ENCODE peak calls at places on chromosomes 7 and 10, in ten cellular contexts. Y is Panc1, H is bronchial epithelial cell, G is ovary, M is PC-9, D is cardiac fibroblast, B is hepatocyte, X is GM06990, J is mammary epithelial cell, Z is heart right ventricle. R is an unnamed sample.

GRCh38 chr7:101125989-101126650 is 784 bp upstream of the SERPINE1 start:
- DNase-seq in G (peak), B (peak), Z (peak), X (no peak), J (peak), M (peak), Y (no peak), D (peak), H (peak), R (peak)

GRCh38 chr10:110304394-110304779 is 333 bp downstream of the SMNDC1 start:
- DNase-seq in B (peak), H (no peak), Z (no peak), X (peak), Y (no peak), G (no peak), J (no peak), D (no peak), M (no peak), R (no peak)

GRCh38 chr7:113392421-113392820 is 274.1 kb upstream of the SMIM30 start:
- DNase-seq in Y (no peak), H (no peak), X (no peak), B (no peak), G (no peak), M (no peak), Z (no peak), D (no peak), J (no peak), R (no peak)

GRCh38 chr10:110221044-110221720 is 13.8 kb downstream of the MXI1 start:
- DNase-seq in H (no peak), B (no peak), D (no peak), X (no peak), J (no peak), G (no peak), M (no peak), Y (no peak), Z (no peak), R (no peak)

GRCh38 chr7:21253740-21254687 is 173.9 kb upstream of the SP4 start:
- DNase-seq in B (peak), G (no peak), M (no peak), X (no peak), J (peak), Y (peak), Z (no peak), D (peak), H (peak), R (peak)

GRCh38 chr10:44749141-44749540 is 162.0 kb upstream of the TMEM72 start:
- DNase-seq in G (no peak), Z (no peak), X (no peak), Y (no peak), D (no peak), M (no peak), H (no peak), B (no peak), J (no peak), R (no peak)

GRCh38 chr7:30922596-30922995 is 10.9 kb downstream of the AQP1 start:
- DNase-seq in Y (no peak), D (no peak), H (no peak), B (no peak), M (no peak), J (no peak), G (peak), X (no peak), Z (no peak), R (no peak)

GRCh38 chr7:104983620-104984539 is 30.1 kb upstream of the KMT2E start:
- DNase-seq in Z (peak), J (peak), H (peak), Y (peak), M (peak), G (peak), X (peak), D (peak), B (peak), R (peak)

GRCh38 chr10:59181668-59182067 is 5.2 kb downstream of the PHYHIPL start:
- DNase-seq in H (peak), Y (peak), Z (no peak), G (no peak), X (peak), B (peak), J (peak), D (peak), M (no peak), R (peak)

GRCh38 chr10:115818015-115818414 is 455.0 kb downstream of the GFRA1 start:
- DNase-seq in D (no peak), Y (no peak), H (no peak), X (no peak), G (no peak), M (no peak), B (peak), J (no peak), Z (no peak), R (peak)

GRCh38 chr7:106812027-106812643 is 52.9 kb upstream of the PIK3CG start:
- DNase-seq in Y (no peak), M (no peak), G (no peak), H (no peak), Z (no peak), X (no peak), D (no peak), J (no peak), B (no peak), R (peak)

GRCh38 chr7:22001345-22002004 is 55.8 kb upstream of the CDCA7L start:
- DNase-seq in G (no peak), H (peak), Y (peak), Z (no peak), B (peak), J (peak), X (peak), D (peak), M (peak), R (peak)

GRCh38 chr7:104584620-104585019 is 256.2 kb downstream of the LHFPL3 start:
- DNase-seq in X (no peak), B (no peak), Z (no peak), G (no peak), M (no peak), J (no peak), D (peak), H (peak), Y (no peak), R (no peak)

GRCh38 chr10:51014680-51015425 is 59.4 kb upstream of the PRKG1 start:
- DNase-seq in Y (no peak), H (no peak), G (no peak), Z (no peak), J (no peak), M (no peak), B (no peak), D (peak), X (no peak), R (peak)

GRCh38 chr7:90119178-90119971 is 34.9 kb upstream of the STEAP1 start:
- DNase-seq in B (peak), Y (no peak), H (no peak), X (no peak), D (peak), M (no peak), J (peak), Z (peak), G (peak), R (no peak)

GRCh38 chr10:124307531-124308350 is 111.0 kb downstream of the OAT start:
- DNase-seq in B (no peak), X (no peak), M (no peak), Z (no peak), Y (no peak), G (no peak), D (no peak), H (no peak), J (no peak), R (no peak)

GRCh38 chr10:75502389-75502788 is 71.0 kb downstream of the LRMDA start:
- DNase-seq in B (no peak), M (no peak), Z (no peak), Y (no peak), D (no peak), J (no peak), G (no peak), X (no peak), H (no peak), R (no peak)

GRCh38 chr10:126196225-126196624 is 192.1 kb downstream of the ADAM12 start:
- DNase-seq in J (no peak), D (no peak), X (no peak), B (no peak), Z (no peak), G (no peak), M (no peak), Y (no peak), H (no peak), R (no peak)

GRCh38 chr10:130395248-130395936 is 259.2 kb downstream of the GLRX3 start:
- DNase-seq in D (no peak), G (no peak), B (no peak), M (no peak), Y (no peak), H (no peak), J (no peak), X (no peak), Z (no peak), R (no peak)

GRCh38 chr10:6282454-6282958 is 79.8 kb downstream of the PFKFB3 start:
- DNase-seq in J (no peak), M (no peak), Y (no peak), B (no peak), D (no peak), H (no peak), X (no peak), G (no peak), Z (no peak), R (no peak)

GRCh38 chr7:126589068-126589684 is 663.6 kb downstream of the GRM8 start:
- DNase-seq in D (no peak), B (no peak), Z (no peak), M (no peak), H (peak), Y (no peak), J (peak), G (no peak), X (no peak), R (no peak)

GRCh38 chr7:78198756-78199155 is 400.2 kb downstream of the PHTF2 start:
- DNase-seq in G (no peak), J (no peak), X (no peak), Z (no peak), Y (no peak), H (peak), D (peak), B (no peak), M (no peak), R (peak)

GRCh38 chr10:125783408-125783807 is 7.8 kb upstream of the MMP21 start:
- DNase-seq in Z (no peak), J (no peak), X (no peak), G (no peak), D (no peak), H (no peak), Y (no peak), B (no peak), M (no peak), R (no peak)

GRCh38 chr10:33365314-33365713 is 30.8 kb upstream of the NRP1 start:
- DNase-seq in Z (no peak), M (no peak), Y (no peak), X (no peak), B (no peak), J (no peak), D (no peak), H (no peak), G (no peak), R (no peak)

GRCh38 chr10:84076540-84077195 is 62.6 kb upstream of the GHITM start:
- DNase-seq in X (no peak), Z (no peak), Y (no peak), J (no peak), H (peak), M (no peak), D (peak), B (peak), G (no peak), R (peak)
- TF ChIP-seq CTCF in X (peak), Z (peak), Y (peak), J (no peak), H (peak), M (no peak), D (peak), B (peak), G (no peak), R (peak)

GRCh38 chr10:30553625-30554442 is 75.7 kb downstream of the LYZL2 start:
- DNase-seq in M (no peak), X (no peak), B (peak), Y (no peak), G (peak), D (peak), J (no peak), H (no peak), Z (peak), R (peak)
- H3K4me3 ChIP-seq in M (no peak), X (no peak), B (no peak), Y (peak), G (peak), D (no peak), J (no peak), H (no peak), Z (peak), R (no peak)

DNA sequence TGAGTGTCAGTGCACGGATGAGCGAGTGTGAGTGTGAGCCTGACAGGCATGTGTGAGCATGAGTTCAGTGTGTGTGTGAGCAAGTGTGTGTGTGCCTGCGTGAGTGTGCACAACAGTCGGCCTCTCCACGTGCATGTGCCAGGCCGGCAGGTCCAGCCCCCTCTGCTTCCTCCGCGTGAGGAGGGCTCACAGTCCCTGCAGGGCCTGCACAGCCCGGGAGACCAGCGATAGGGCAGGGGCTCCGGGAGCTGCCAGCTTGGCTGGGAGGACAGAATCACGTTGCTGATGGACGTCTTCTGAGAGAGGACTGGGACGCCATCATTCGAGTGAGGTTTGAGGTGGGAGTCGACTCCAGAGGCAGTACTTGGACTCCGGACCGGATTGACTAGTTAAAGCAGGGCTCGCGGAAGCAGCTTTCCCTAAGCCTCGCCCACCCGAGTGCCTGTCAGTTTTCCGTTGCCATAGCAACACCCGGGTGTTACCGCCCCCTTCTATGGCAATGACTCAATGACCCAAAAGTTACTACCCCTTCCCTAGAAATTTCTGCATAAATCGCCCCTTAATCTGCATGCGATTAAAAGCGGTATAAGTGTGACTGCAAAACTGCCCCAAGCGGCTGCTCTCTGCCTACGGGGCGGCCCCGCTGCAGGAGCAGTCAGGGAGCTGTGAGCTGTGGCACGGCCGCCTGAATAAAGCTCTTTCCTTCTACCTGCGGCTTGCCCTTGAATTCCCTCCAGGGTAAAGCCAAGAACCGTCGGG is 19.7 kb upstream of the CFAP46 start:
- DNase-seq in X (peak), D (peak), J (peak), B (peak), Y (no peak), Z (peak), H (peak), G (peak), M (no peak), R (peak)
- TF ChIP-seq CTCF in X (peak), D (peak), J (no peak), B (no peak), Y (no peak), Z (no peak), H (no peak), G (no peak), M (no peak), R (peak)

GRCh38 chr7:1670894-1671875 is 1.1 kb downstream of the ELFN1 start:
- DNase-seq in G (no peak), M (no peak), Y (no peak), B (peak), J (no peak), Z (no peak), X (no peak), D (no peak), H (no peak), R (no peak)
- H3K4me3 ChIP-seq in G (no peak), M (no peak), Y (peak), B (peak), J (no peak), Z (peak), X (no peak), D (no peak), H (no peak), R (peak)

GRCh38 chr7:1076184-1077072 is 11.5 kb upstream of the GPER1 start:
- DNase-seq in Z (peak), X (no peak), G (no peak), H (no peak), D (peak), J (peak), Y (no peak), M (no peak), B (no peak), R (peak)
- TF ChIP-seq CTCF in Z (peak), X (no peak), G (no peak), H (no peak), D (peak), J (no peak), Y (no peak), M (no peak), B (no peak), R (peak)

DNA sequence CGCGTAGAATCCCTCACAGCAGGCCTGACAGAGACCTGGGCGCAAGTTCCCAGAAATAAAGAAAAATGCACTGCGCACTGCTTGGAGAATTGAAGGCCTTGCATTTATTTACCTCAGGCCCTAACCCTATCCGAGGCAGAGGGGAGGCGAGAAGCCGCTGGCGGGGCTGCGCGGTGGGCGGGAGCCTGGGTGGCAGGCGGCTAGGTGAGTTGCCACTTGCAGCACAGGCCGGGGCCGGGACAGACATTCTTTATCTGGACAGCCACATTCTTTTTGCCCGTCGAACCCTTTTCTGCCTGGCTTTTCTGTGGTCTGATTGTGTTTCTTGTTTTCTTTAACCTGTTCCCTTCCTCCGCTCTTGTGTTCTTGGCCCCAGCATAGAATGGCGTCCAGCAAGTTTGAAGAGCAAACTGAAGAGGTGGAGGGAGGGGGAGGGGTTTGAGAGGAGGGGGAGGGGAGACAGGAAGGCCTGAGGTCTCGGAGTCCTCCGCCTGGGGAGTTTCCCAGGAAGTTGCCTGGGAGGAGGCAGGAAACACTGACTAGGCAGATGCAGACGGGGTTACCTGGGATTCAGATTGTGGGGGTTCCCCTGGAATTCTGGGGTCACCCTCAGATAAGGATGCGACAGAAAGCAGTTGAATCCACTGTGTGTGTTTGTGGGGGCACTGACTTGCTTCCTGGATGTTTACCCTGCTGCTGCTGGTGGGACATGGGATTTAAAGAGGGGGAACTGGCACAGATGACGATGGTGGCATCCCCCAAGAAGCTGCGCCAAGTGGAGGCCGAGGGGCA is 5.1 kb downstream of the SHH start:
- DNase-seq in X (no peak), H (no peak), B (peak), G (no peak), Y (no peak), M (no peak), Z (no peak), J (no peak), D (no peak), R (no peak)
- H3K4me3 ChIP-seq in X (no peak), H (no peak), B (no peak), G (no peak), Y (peak), M (no peak), Z (no peak), J (no peak), D (no peak), R (no peak)

GRCh38 chr10:3074145-3074665 is 6.9 kb downstream of the PFKP start:
- DNase-seq in H (peak), X (no peak), J (peak), M (no peak), D (peak), G (no peak), Y (no peak), B (no peak), Z (no peak), R (no peak)
- TF ChIP-seq CTCF in H (no peak), X (no peak), J (no peak), M (no peak), D (no peak), G (no peak), Y (no peak), B (no peak), Z (no peak), R (no peak)

DNA sequence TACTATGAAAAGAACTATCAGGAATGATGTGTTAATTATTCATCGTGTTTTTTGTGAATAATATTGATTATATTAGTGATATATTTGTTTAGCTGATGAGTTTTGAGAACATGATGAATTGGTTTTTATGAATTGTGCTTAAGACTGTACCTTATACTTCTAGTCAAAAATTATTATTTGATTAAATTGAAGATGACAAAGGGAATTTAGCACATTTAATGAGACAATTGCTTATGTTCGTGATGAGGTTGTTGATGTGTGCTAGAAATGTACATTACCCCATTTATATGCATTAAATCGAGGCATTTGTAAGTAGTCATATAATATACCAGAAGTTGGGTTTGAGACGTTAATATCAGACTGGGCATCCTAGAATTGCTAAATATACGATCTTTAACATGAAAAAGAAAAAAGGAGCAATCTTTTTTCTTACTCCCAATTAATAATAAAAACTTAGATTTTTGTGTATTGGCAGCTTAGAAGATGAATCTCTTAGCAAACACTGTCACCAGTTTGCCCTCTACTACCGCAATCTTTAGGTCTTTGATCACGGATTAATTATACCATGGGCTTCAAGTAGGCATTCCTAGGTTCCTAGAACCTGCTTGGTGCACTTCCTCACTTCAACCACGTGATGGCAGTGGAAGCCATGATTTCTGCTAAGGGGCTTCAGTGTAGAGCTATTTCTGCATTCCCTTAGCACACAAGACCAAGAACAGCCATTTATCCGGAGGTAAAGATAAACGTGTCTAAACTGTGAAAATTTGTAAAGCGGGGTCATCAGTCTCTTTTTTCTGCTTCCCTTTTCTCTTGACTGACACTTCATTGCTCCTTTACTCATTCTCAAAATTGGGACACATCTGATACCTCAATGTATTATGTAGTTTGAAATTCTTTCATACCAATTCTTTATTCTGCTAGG is 1.6 kb downstream of the KLHDC10 start:
- DNase-seq in G (peak), Z (no peak), B (peak), X (peak), M (peak), Y (peak), D (peak), H (peak), J (peak), R (peak)
- H3K4me3 ChIP-seq in G (peak), Z (peak), B (peak), X (peak), M (peak), Y (peak), D (peak), H (peak), J (peak), R (peak)

GRCh38 chr10:84328303-84329093 is at the start of gene CCSER2:
- DNase-seq in M (peak), H (peak), X (peak), Y (peak), D (peak), G (peak), Z (peak), J (peak), B (peak), R (peak)
- TF ChIP-seq CTCF in M (no peak), H (no peak), X (no peak), Y (peak), D (no peak), G (no peak), Z (no peak), J (no peak), B (no peak), R (no peak)